ENCODE peak calls at places on chromosomes 4 and X, in nine cellular contexts. K is A673, L is tibial artery, X is ascending aorta, V is astrocyte, G is A549, S is hepatocyte, P is neuronal stem cell, U is left lung. Z is an unnamed sample.

GRCh38 chr4:53992785-53993184 is 71.6 kb downstream of the CHIC2 start:
- DNase-seq in K (no peak), L (no peak), X (no peak), V (no peak), G (no peak), S (no peak), P (no peak), U (no peak), Z (no peak)

GRCh38 chrX:103831803-103832544 is at the start of gene RAB9B:
- DNase-seq in K (peak; percentile 23), L (peak; percentile 56), X (peak; percentile 81), V (peak; percentile 16), G (no peak), S (peak; percentile 58), P (peak; percentile 33), U (peak; percentile 61), Z (no peak)

GRCh38 chr4:48565362-48566083 is 75.5 kb downstream of the ZAR1 start:
- DNase-seq in K (no peak), L (no peak), X (no peak), V (no peak), G (no peak), S (no peak), P (no peak), U (no peak), Z (no peak)

GRCh38 chrX:154378059-154378798 is 866 bp upstream of the EMD start:
- DNase-seq in K (peak; percentile 72), L (peak; percentile 63), X (peak; percentile 98), V (no peak), G (peak; percentile 55), S (peak; percentile 57), P (no peak), U (peak; percentile 83), Z (no peak)

GRCh38 chr4:160403066-160403465 is 1300.2 kb downstream of the RAPGEF2 start:
- DNase-seq in K (no peak), L (no peak), X (no peak), V (no peak), G (no peak), S (no peak), P (no peak), U (no peak), Z (no peak)

GRCh38 chrX:154135458-154136229 is 8.4 kb upstream of the OPN1LW start:
- DNase-seq in K (no peak), L (no peak), X (no peak), V (no peak), G (no peak), S (no peak), P (no peak), U (no peak), Z (no peak)

GRCh38 chrX:134258202-134258601 is 21.2 kb downstream of the CCDC160 start:
- DNase-seq in K (no peak), L (no peak), X (no peak), V (no peak), G (no peak), S (no peak), P (no peak), U (no peak), Z (no peak)

GRCh38 chr4:15918484-15919129 is 19.9 kb downstream of the FGFBP1 start:
- DNase-seq in K (no peak), L (no peak), X (no peak), V (no peak), G (no peak), S (peak; percentile 26), P (no peak), U (no peak), Z (no peak)

GRCh38 chr4:89110541-89110985 is 770 bp upstream of the TIGD2 start:
- DNase-seq in K (no peak), L (no peak), X (no peak), V (no peak), G (no peak), S (peak; percentile 37), P (peak; percentile 9), U (no peak), Z (no peak)

GRCh38 chr4:7607156-7607910 is 172.6 kb upstream of the PSAPL1 start:
- DNase-seq in K (no peak), L (no peak), X (no peak), V (peak; percentile 66), G (no peak), S (no peak), P (no peak), U (no peak), Z (no peak)

GRCh38 chr4:3871181-3871852 is 105.1 kb downstream of the ADRA2C start:
- DNase-seq in K (peak; percentile 77), L (no peak), X (no peak), V (no peak), G (no peak), S (peak; percentile 61), P (peak; percentile 54), U (peak; percentile 73), Z (no peak)

GRCh38 chrX:110004970-110005369 is 2.1 kb downstream of the TMEM164 start:
- DNase-seq in K (no peak), L (no peak), X (no peak), V (no peak), G (no peak), S (no peak), P (no peak), U (no peak), Z (no peak)

GRCh38 chrX:150155396-150156048 is 207.6 kb upstream of the MAMLD1 start:
- DNase-seq in K (no peak), L (no peak), X (no peak), V (peak; percentile 40), G (peak; percentile 28), S (peak; percentile 60), P (no peak), U (no peak), Z (no peak)

GRCh38 chr4:25823632-25824031 is 39.2 kb downstream of the SEL1L3 start:
- DNase-seq in K (no peak), L (no peak), X (no peak), V (no peak), G (no peak), S (no peak), P (no peak), U (no peak), Z (no peak)

GRCh38 chr4:113452868-113453620 is 308.5 kb downstream of the CAMK2D start:
- DNase-seq in K (peak; percentile 81), L (no peak), X (no peak), V (peak; percentile 89), G (no peak), S (no peak), P (no peak), U (no peak), Z (no peak)

GRCh38 chr4:81828991-81829390 is 357.3 kb upstream of the RASGEF1B start:
- DNase-seq in K (no peak), L (no peak), X (no peak), V (no peak), G (no peak), S (no peak), P (no peak), U (no peak), Z (no peak)

GRCh38 chr4:22454216-22454838 is 61.5 kb downstream of the ADGRA3 start:
- DNase-seq in K (no peak), L (no peak), X (no peak), V (no peak), G (no peak), S (no peak), P (no peak), U (no peak), Z (no peak)

GRCh38 chr4:6226506-6226905 is 26.2 kb upstream of the JAKMIP1 start:
- DNase-seq in K (no peak), L (peak; percentile 10), X (no peak), V (no peak), G (no peak), S (no peak), P (no peak), U (no peak), Z (no peak)

GRCh38 chr4:61336911-61337310 is 136.8 kb downstream of the ADGRL3 start:
- DNase-seq in K (no peak), L (no peak), X (no peak), V (no peak), G (no peak), S (no peak), P (peak; percentile 24), U (no peak), Z (no peak)

GRCh38 chrX:71871367-71871766 is 39.3 kb upstream of the NHSL2 start:
- DNase-seq in K (no peak), L (no peak), X (no peak), V (peak; percentile 85), G (no peak), S (no peak), P (no peak), U (no peak), Z (no peak)

GRCh38 chrX:140507223-140507981 is 2.5 kb upstream of the SOX3 start:
- DNase-seq in K (no peak), L (no peak), X (no peak), V (no peak), G (no peak), S (no peak), P (no peak), U (no peak), Z (no peak)
- H3K9me3 ChIP-seq in K (no peaks in the 10 kb centered on the region), L (peaks cover 7% of the 10 kb centered on the region), X (no peaks in the 10 kb centered on the region), V (no peaks in the 10 kb centered on the region), G (no peaks in the 10 kb centered on the region), S (no peaks in the 10 kb centered on the region), P (no peaks in the 10 kb centered on the region), U (no peaks in the 10 kb centered on the region), Z (no peaks in the 10 kb centered on the region)

DNA sequence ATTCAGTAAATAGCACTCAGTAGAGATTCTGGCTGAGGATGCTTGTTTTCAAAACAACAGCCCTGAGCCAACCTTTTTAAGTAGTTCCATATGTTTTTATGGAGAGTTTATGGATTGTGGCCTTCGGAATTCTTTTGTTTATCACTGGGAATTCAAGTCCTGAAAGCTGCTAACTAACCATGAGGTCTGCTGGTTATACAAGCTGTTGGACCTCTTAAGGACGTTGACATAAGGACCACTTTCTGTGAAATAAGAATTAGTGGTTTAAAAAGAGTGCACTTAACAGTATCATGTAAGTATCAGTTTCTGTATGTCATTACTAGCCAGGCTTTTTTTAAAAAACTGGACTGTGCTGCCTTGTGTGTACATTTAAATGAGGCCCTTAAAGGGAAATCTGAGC is 229.0 kb upstream of the PGRMC2 start:
- DNase-seq in K (no peak), L (no peak), X (no peak), V (peak; percentile 71), G (no peak), S (peak; percentile 57), P (no peak), U (no peak), Z (no peak)
- H3K27ac ChIP-seq in K (no peak overlapping the region), L (no peak overlapping the region), X (peak overlapping the region; percentile 88), V (peak overlapping the region; percentile 92), G (peak overlapping the region; percentile 99), S (peak overlapping the region; percentile 96), P (no peak overlapping the region), U (no peak overlapping the region), Z (peak overlapping the region; percentile 87)

DNA sequence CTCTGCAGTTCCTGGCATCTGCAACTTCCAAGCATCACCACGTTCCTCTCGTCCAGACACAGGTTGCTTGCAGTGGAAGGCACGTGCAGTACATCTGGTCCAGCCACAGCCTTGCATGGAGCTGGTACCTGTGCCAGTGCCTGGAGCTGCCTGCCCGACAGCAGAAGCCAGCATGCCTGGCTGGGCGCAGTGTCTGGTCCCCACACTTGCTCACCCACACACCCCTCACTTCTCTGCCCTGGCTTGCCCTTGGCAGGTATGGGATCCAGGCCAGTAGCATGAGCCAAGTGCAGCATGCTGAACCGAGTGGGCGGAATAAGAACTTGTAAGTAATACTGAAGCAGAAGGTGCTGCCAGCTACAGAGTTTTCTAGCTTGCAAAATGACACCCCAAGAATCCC is 39.9 kb downstream of the SH3BGRL start:
- DNase-seq in K (no peak), L (no peak), X (no peak), V (no peak), G (no peak), S (no peak), P (no peak), U (peak; percentile 5), Z (no peak)
- H3K9me3 ChIP-seq in K (no peaks in the 10 kb centered on the region), L (no peaks in the 10 kb centered on the region), X (no peaks in the 10 kb centered on the region), V (peaks cover 4% of the 10 kb centered on the region), G (no peaks in the 10 kb centered on the region), S (no peaks in the 10 kb centered on the region), P (no peaks in the 10 kb centered on the region), U (peaks cover 2% of the 10 kb centered on the region), Z (no peaks in the 10 kb centered on the region)

GRCh38 chr4:1208266-1208961 is 36.0 kb upstream of the SPON2 start:
- DNase-seq in K (no peak), L (peak; percentile 19), X (peak; percentile 65), V (no peak), G (no peak), S (no peak), P (no peak), U (peak; percentile 74), Z (no peak)
- H3K27ac ChIP-seq in K (no peak overlapping the region), L (peak overlapping the region; percentile 69), X (no peak overlapping the region), V (no peak overlapping the region), G (no peak overlapping the region), S (peak overlapping the region; percentile 84), P (no peak overlapping the region), U (peak overlapping the region; percentile 55), Z (no peak overlapping the region)